ENCODE peak calls at places on chromosomes 13 and 19, in ten cellular contexts. O is NCI-H1092, X is neuronal stem cell, V is NCI-H774, F is brain microvascular endothelial cell, D is heart right ventricle, Y is CD14-positive monocyte, E is esophagus squamous epithelium, P is D341Med, H is LoVo. R is an unnamed sample.
A peak's percentile ranks its signal among the peaks of the same experiment; 100 is the strongest.

GRCh38 chr13:94947392-94947791 is 235.0 kb upstream of the SOX21 start:
- DNase-seq in H (no peak), X (no peak), Y (no peak), P (no peak), V (no peak), E (no peak), O (no peak), D (no peak), F (no peak), R (no peak)

GRCh38 chr13:107461751-107462150 is 753.6 kb downstream of the LIG4 start:
- DNase-seq in E (no peak), O (no peak), P (no peak), V (no peak), F (no peak), H (no peak), D (no peak), X (no peak), Y (no peak), R (no peak)

GRCh38 chr13:20399961-20400360 is 125.7 kb downstream of the CRYL1 start:
- DNase-seq in X (no peak), P (no peak), F (no peak), Y (no peak), D (no peak), H (no peak), V (no peak), E (no peak), O (no peak), R (no peak)

GRCh38 chr19:2775556-2776430 is 7.3 kb downstream of the SGTA start:
- DNase-seq in O (no peak), H (no peak), X (no peak), E (peak; percentile 22), Y (peak; percentile 74), D (peak; percentile 85), F (peak; percentile 39), P (no peak), V (no peak), R (no peak)

GRCh38 chr13:53068841-53069520 is 40.4 kb downstream of the OLFM4 start:
- DNase-seq in E (no peak), V (no peak), X (no peak), O (no peak), D (no peak), F (no peak), H (no peak), P (peak; percentile 67), Y (no peak), R (no peak)

GRCh38 chr19:38692458-38693379 is 45.3 kb downstream of the ACTN4 start:
- DNase-seq in V (no peak), E (no peak), X (no peak), O (no peak), H (no peak), P (no peak), F (no peak), Y (no peak), D (no peak), R (peak; percentile 39)

GRCh38 chr19:57829316-57829715 is 783 bp upstream of the ZNF587B start:
- DNase-seq in O (no peak), D (no peak), Y (no peak), X (no peak), V (no peak), P (no peak), E (no peak), H (no peak), F (peak; percentile 5), R (no peak)

GRCh38 chr19:38740932-38741331 is 3.3 kb downstream of the CAPN12 start:
- DNase-seq in Y (no peak), H (no peak), D (no peak), E (no peak), F (no peak), V (no peak), X (no peak), O (no peak), P (no peak), R (no peak)

GRCh38 chr19:8017808-8018207 is 12.4 kb upstream of the ELAVL1 start:
- DNase-seq in O (no peak), H (no peak), X (no peak), F (no peak), E (no peak), Y (peak; percentile 48), P (peak; percentile 77), D (no peak), V (no peak), R (no peak)

GRCh38 chr19:56350416-56351045 is 35.9 kb upstream of the ZSCAN5A start:
- DNase-seq in O (no peak), V (no peak), Y (no peak), H (peak; percentile 58), D (peak; percentile 54), X (peak; percentile 46), P (peak; percentile 41), E (no peak), F (peak; percentile 44), R (peak; percentile 56)

GRCh38 chr19:17560205-17560595 is 4.8 kb downstream of the COLGALT1 start:
- DNase-seq in P (no peak), V (no peak), F (peak; percentile 99), E (no peak), H (no peak), D (peak; percentile 31), X (no peak), Y (peak; percentile 92), O (no peak), R (no peak)

GRCh38 chr19:3407556-3408516 is 41.5 kb downstream of the NFIC start:
- DNase-seq in O (no peak), Y (no peak), D (peak; percentile 73), P (no peak), V (no peak), F (peak; percentile 24), H (no peak), X (no peak), E (no peak), R (no peak)